ENCODE peak calls at places on chromosomes 5 and 9, in eight cellular contexts. D is GF-D8, K is AG08396, Y is RWPE1, O is lower lobe of right lung, J is MV-4-11, N is HuH-7.5, U is EL. W is an unnamed sample.

GRCh38 chr5:137737349-137738256 is 1.7 kb upstream of the KLHL3 start:
- DNase-seq in N (no peak), D (no peak), K (no peak), U (peak), O (no peak), J (peak), Y (no peak), W (no peak)

GRCh38 chr9:92730897-92731296 is 33.7 kb downstream of the BICD2 start:
- DNase-seq in D (no peak), Y (no peak), O (no peak), N (no peak), U (no peak), K (no peak), J (no peak), W (no peak)

GRCh38 chr9:136545065-136545965 is 533 bp downstream of the NOTCH1 start:
- DNase-seq in D (no peak), Y (no peak), U (peak), O (no peak), N (no peak), J (no peak), K (peak), W (no peak)

GRCh38 chr5:147887026-147887627 is 8.6 kb downstream of the SCGB3A2 start:
- DNase-seq in D (no peak), U (no peak), J (peak), Y (peak), N (no peak), K (peak), O (no peak), W (no peak)

GRCh38 chr9:31730398-31730797 is 654.0 kb upstream of the ACO1 start:
- DNase-seq in K (no peak), U (no peak), J (no peak), D (no peak), O (no peak), N (no peak), Y (no peak), W (no peak)

GRCh38 chr9:28547469-28547981 is 974.2 kb upstream of the C9orf72 start:
- DNase-seq in U (no peak), Y (no peak), N (no peak), J (no peak), K (no peak), O (no peak), D (no peak), W (no peak)

GRCh38 chr9:750264-750967 is 91.1 kb upstream of the DMRT1 start:
- DNase-seq in K (no peak), D (peak), O (no peak), U (no peak), Y (no peak), N (no peak), J (peak), W (no peak)

GRCh38 chr5:59517926-59518585 is 375.5 kb downstream of the PDE4D start:
- DNase-seq in N (no peak), D (no peak), Y (peak), J (no peak), O (no peak), U (peak), K (peak), W (no peak)

GRCh38 chr9:33187519-33188218 is 20.5 kb upstream of the B4GALT1 start:
- DNase-seq in J (no peak), Y (no peak), O (no peak), K (peak), N (no peak), D (no peak), U (peak), W (no peak)

GRCh38 chr5:113293068-113293571 is 141.7 kb downstream of the TSSK1B start:
- DNase-seq in D (no peak), N (no peak), Y (peak), O (no peak), J (peak), U (no peak), K (no peak), W (no peak)

GRCh38 chr5:173963867-173964429 is 25.0 kb upstream of the C5orf47 start:
- DNase-seq in U (peak), K (no peak), O (no peak), J (peak), N (no peak), D (no peak), Y (peak), W (no peak)

GRCh38 chr9:134570726-134571325 is 70.8 kb upstream of the COL5A1 start:
- DNase-seq in K (no peak), D (no peak), J (no peak), U (no peak), O (peak), N (no peak), Y (no peak), W (no peak)

GRCh38 chr9:4674783-4675182 is 4.6 kb upstream of the CDC37L1 start:
- DNase-seq in D (no peak), Y (no peak), O (no peak), J (peak), U (peak), K (peak), N (no peak), W (no peak)

GRCh38 chr9:95736370-95736769 is 139.1 kb upstream of the ERCC6L2 start:
- DNase-seq in U (no peak), D (no peak), N (peak), O (no peak), K (no peak), Y (peak), J (no peak), W (no peak)

GRCh38 chr9:76897804-76898525 is 7.9 kb downstream of the PRUNE2 start:
- DNase-seq in N (no peak), U (no peak), D (no peak), J (no peak), Y (no peak), O (no peak), K (no peak), W (no peak)

GRCh38 chr9:75168270-75169185 is 80.2 kb downstream of the OSTF1 start:
- DNase-seq in N (no peak), J (no peak), K (no peak), O (no peak), D (no peak), Y (no peak), U (no peak), W (no peak)

GRCh38 chr9:72165821-72166547 is 16.7 kb downstream of the GDA start:
- DNase-seq in Y (no peak), N (no peak), K (no peak), J (peak), D (no peak), U (no peak), O (no peak), W (no peak)

GRCh38 chr5:59709833-59710232 is 183.7 kb downstream of the PDE4D start:
- DNase-seq in D (no peak), K (peak), J (no peak), Y (peak), U (peak), N (no peak), O (no peak), W (no peak)

GRCh38 chr5:129460121-129460950 is at the start of gene ADAMTS19:
- DNase-seq in K (peak), O (no peak), U (peak), J (no peak), Y (peak), N (peak), D (no peak), W (no peak)

GRCh38 chr5:81856948-81857928 is 106.3 kb upstream of the SSBP2 start:
- DNase-seq in D (no peak), K (peak), O (peak), J (peak), Y (no peak), U (peak), N (no peak), W (peak)

GRCh38 chr5:113606298-113607134 is 93.0 kb downstream of the YTHDC2 start:
- DNase-seq in O (no peak), U (peak), Y (peak), J (peak), N (peak), D (no peak), K (peak), W (no peak)

GRCh38 chr9:114745108-114745848 is 60.6 kb downstream of the TNFSF15 start:
- DNase-seq in D (no peak), O (no peak), J (peak), K (no peak), N (no peak), U (peak), Y (no peak), W (no peak)

GRCh38 chr5:132387649-132388117 is 18.2 kb downstream of the SLC22A5 start:
- DNase-seq in K (peak), D (no peak), N (no peak), O (peak), Y (peak), U (peak), J (peak), W (no peak)

GRCh38 chr9:2180704-2181103 is 165.6 kb downstream of the SMARCA2 start:
- DNase-seq in K (no peak), N (no peak), J (no peak), D (no peak), U (peak), O (no peak), Y (no peak), W (no peak)

GRCh38 chr5:1159341-1159675 is 42.1 kb upstream of the SLC6A19 start:
- DNase-seq in U (no peak), N (no peak), O (no peak), K (no peak), D (no peak), J (no peak), Y (no peak), W (no peak)

GRCh38 chr5:16726538-16726946 is 109.7 kb upstream of the RETREG1 start:
- DNase-seq in Y (no peak), N (no peak), D (no peak), J (peak), O (no peak), U (peak), K (no peak), W (no peak)

GRCh38 chr5:470961-471749 is 28.2 kb downstream of the EXOC3 start:
- DNase-seq in O (no peak), J (no peak), U (no peak), Y (no peak), K (no peak), N (no peak), D (no peak), W (no peak)

GRCh38 chr9:72462340-72462739 is 59.1 kb upstream of the TMC1 start:
- DNase-seq in D (no peak), Y (no peak), O (no peak), N (no peak), U (peak), K (no peak), J (no peak), W (no peak)

GRCh38 chr9:69822091-69822750 is 1.6 kb downstream of the CFAP95 start:
- DNase-seq in U (peak), D (no peak), N (no peak), K (peak), Y (no peak), J (peak), O (no peak), W (no peak)

GRCh38 chr9:93154293-93154903 is 20.3 kb upstream of the NINJ1 start:
- DNase-seq in N (peak), D (no peak), O (no peak), Y (peak), K (peak), U (peak), J (peak), W (peak)

GRCh38 chr9:7342229-7342628 is 457.3 kb downstream of the DMAC1 start:
- DNase-seq in Y (no peak), U (no peak), O (no peak), K (no peak), J (peak), N (no peak), D (no peak), W (no peak)

GRCh38 chr5:74544811-74545210 is 95.7 kb downstream of the ENC1 start:
- DNase-seq in J (no peak), U (no peak), K (no peak), O (no peak), D (no peak), N (no peak), Y (no peak), W (no peak)

GRCh38 chr5:141839015-141839513 is 39.1 kb downstream of the PCDH1 start:
- DNase-seq in K (no peak), O (no peak), U (peak), Y (no peak), D (no peak), J (no peak), N (no peak), W (no peak)

GRCh38 chr9:78903581-78903980 is 606.7 kb downstream of the PSAT1 start:
- DNase-seq in N (no peak), K (no peak), Y (no peak), O (no peak), J (no peak), D (no peak), U (peak), W (no peak)

GRCh38 chr9:34443976-34444375 is 14.4 kb downstream of the FAM219A start:
- DNase-seq in K (no peak), D (no peak), O (no peak), Y (no peak), U (no peak), N (no peak), J (peak), W (no peak)

W was measured in 8988T.